ENCODE peak calls at places on chromosomes 6 and 20, in nine cellular contexts. H, P, Q, S, I, F, Z, K and B are unnamed samples. For H3K4me1, the result is how much of the 10 kb centered on the place peaks cover.

GRCh38 chr6:53771780-53772624 is 22.8 kb upstream of the LRRC1 start:
- DNase-seq in H (peak), P (no peak), Q (no peak), S (no peak), I (no peak), F (peak), Z (no peak), K (no peak), B (no peak)

GRCh38 chr6:148530976-148531375 is 188.3 kb downstream of the SASH1 start:
- DNase-seq in H (no peak), P (no peak), Q (no peak), S (no peak), I (no peak), F (peak), Z (no peak), K (no peak), B (no peak)

GRCh38 chr6:52517502-52518278 is 59.2 kb downstream of the TRAM2 start:
- DNase-seq in H (peak), P (peak), Q (no peak), S (no peak), I (peak), F (peak), Z (peak), K (no peak), B (no peak)

GRCh38 chr20:52268184-52268583 is 76.6 kb upstream of the ZFP64 start:
- DNase-seq in H (no peak), P (no peak), Q (no peak), S (no peak), I (peak), F (peak), Z (no peak), K (no peak), B (no peak)

GRCh38 chr20:59633646-59634045 is 29.3 kb downstream of the PHACTR3 start:
- DNase-seq in H (no peak), P (no peak), Q (no peak), S (no peak), I (no peak), F (no peak), Z (no peak), K (no peak), B (no peak)

GRCh38 chr20:50285376-50286173 is 94.9 kb downstream of the CEBPB start:
- DNase-seq in H (no peak), P (peak), Q (no peak), S (no peak), I (peak), F (peak), Z (no peak), K (no peak), B (no peak)

GRCh38 chr20:20443509-20443908 is 75.6 kb downstream of the INSM1 start:
- DNase-seq in H (no peak), P (no peak), Q (no peak), S (no peak), I (no peak), F (no peak), Z (no peak), K (no peak), B (no peak)

GRCh38 chr6:14467591-14467990 is 350.0 kb downstream of the CD83 start:
- DNase-seq in H (no peak), P (no peak), Q (no peak), S (no peak), I (no peak), F (peak), Z (no peak), K (no peak), B (no peak)

GRCh38 chr20:57282691-57283361 is 16.4 kb upstream of the BMP7 start:
- DNase-seq in H (no peak), P (no peak), Q (no peak), S (no peak), I (no peak), F (no peak), Z (no peak), K (no peak), B (no peak)

GRCh38 chr20:48459729-48460395 is 367.9 kb downstream of the PREX1 start:
- DNase-seq in H (no peak), P (no peak), Q (no peak), S (no peak), I (no peak), F (no peak), Z (no peak), K (no peak), B (no peak)

GRCh38 chr6:165010556-165011535 is 298.6 kb downstream of the C6orf118 start:
- DNase-seq in H (no peak), P (no peak), Q (no peak), S (no peak), I (peak), F (peak), Z (no peak), K (no peak), B (no peak)

GRCh38 chr6:134491473-134491872 is 173.6 kb upstream of the SGK1 start:
- DNase-seq in H (peak), P (no peak), Q (no peak), S (no peak), I (peak), F (no peak), Z (peak), K (no peak), B (no peak)

GRCh38 chr6:134493789-134494188 is 175.9 kb upstream of the SGK1 start:
- DNase-seq in H (no peak), P (no peak), Q (no peak), S (no peak), I (no peak), F (no peak), Z (no peak), K (no peak), B (no peak)

GRCh38 chr6:134495203-134495892 is 177.4 kb upstream of the SGK1 start:
- DNase-seq in H (no peak), P (no peak), Q (no peak), S (no peak), I (no peak), F (no peak), Z (no peak), K (no peak), B (no peak)

DNA sequence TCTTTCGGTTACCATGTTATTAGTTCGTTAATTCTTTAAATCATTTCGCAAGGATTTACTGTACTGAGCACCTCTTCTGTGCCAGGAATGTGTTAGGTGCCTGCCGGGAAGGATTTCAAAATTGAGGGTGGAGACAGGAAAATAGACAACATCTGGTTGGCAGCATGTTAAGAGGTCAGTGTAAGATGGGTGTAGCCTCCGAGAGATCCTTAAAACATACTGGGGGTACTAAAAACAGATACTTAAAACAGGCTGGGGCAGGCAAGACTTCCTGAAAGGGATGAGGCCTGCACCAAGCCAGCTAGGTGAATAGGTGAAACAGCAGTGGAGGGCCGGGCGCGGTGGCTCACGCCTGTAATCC is 178.0 kb upstream of the SGK1 start:
- DNase-seq in H (peak), P (no peak), Q (no peak), S (no peak), I (peak), F (no peak), Z (no peak), K (no peak), B (no peak)
- H3K4me1 ChIP-seq in H (under half), P (under half), Q (under half), S (under half), I (under half), F (under half), Z (under half), K (under half), B (under half)

GRCh38 chr6:105824732-105825131 is 261.4 kb upstream of the PRDM1 start:
- DNase-seq in H (peak), P (no peak), Q (no peak), S (no peak), I (no peak), F (peak), Z (no peak), K (no peak), B (no peak)
- H3K4me3 ChIP-seq in H (no peak), P (no peak), Q (no peak), S (no peak), I (no peak), F (no peak), Z (no peak), K (no peak), B (no peak)

DNA sequence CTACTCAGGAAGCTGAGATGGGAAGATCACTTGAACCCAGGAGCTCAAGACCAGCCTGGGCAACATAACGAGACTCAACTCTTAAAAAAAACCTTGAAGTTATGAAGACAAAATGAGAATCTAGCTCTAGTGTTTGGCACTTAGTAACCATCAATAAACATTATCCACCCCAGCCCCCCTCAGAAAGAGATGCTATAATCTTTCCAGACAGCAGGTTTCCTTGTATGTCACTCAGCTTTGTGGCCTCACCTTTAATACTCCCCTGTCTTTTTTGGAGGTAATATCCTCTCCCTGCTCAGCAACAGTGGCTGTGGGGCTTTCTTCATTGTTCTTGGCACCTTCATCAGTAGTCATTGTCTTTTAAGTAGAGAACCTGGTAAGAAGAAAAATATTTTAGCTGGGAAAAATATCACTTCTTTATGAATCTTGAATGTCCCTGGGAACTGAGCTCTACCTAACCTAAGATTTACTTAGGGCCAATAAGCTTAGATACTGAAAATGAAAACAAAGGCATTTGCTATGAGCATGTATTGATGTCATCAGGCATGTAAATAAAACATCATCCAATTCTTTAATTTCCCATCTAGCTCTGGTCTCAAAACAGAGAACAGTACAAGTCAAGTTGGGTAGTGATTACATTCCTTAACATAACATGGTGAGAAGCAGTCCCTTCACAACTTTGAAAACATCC is 46.1 kb downstream of the FKBP5 start:
- DNase-seq in H (no peak), P (no peak), Q (no peak), S (no peak), I (peak), F (no peak), Z (no peak), K (no peak), B (no peak)
- H3K4me1 ChIP-seq in H (under half), P (under half), Q (under half), S (under half), I (under half), F (under half), Z (under half), K (under half), B (under half)

GRCh38 chr6:161436106-161436876 is 162.4 kb upstream of the AGPAT4 start:
- DNase-seq in H (peak), P (no peak), Q (no peak), S (no peak), I (no peak), F (no peak), Z (no peak), K (no peak), B (no peak)

GRCh38 chr6:161434921-161435411 is 161.1 kb upstream of the AGPAT4 start:
- DNase-seq in H (peak), P (peak), Q (no peak), S (no peak), I (peak), F (peak), Z (peak), K (no peak), B (no peak)

GRCh38 chr6:161434331-161434730 is 160.5 kb upstream of the AGPAT4 start:
- DNase-seq in H (peak), P (no peak), Q (no peak), S (no peak), I (peak), F (peak), Z (no peak), K (no peak), B (no peak)

GRCh38 chr6:161437851-161438250 is 164.0 kb upstream of the AGPAT4 start:
- DNase-seq in H (no peak), P (no peak), Q (no peak), S (no peak), I (no peak), F (peak), Z (no peak), K (no peak), B (no peak)

GRCh38 chr6:161435426-161436065 is 161.7 kb upstream of the AGPAT4 start:
- DNase-seq in H (no peak), P (peak), Q (no peak), S (no peak), I (peak), F (peak), Z (no peak), K (no peak), B (no peak)
- H3K4me3 ChIP-seq in H (no peak), P (no peak), Q (no peak), S (no peak), I (no peak), F (peak), Z (peak), K (no peak), B (no peak)

GRCh38 chr20:62367136-62367482 is at the start of gene LAMA5:
- DNase-seq in H (no peak), P (peak), Q (no peak), S (peak), I (peak), F (peak), Z (peak), K (peak), B (peak)

GRCh38 chr20:62368629-62369507 is 1.8 kb upstream of the LAMA5 start:
- DNase-seq in H (peak), P (peak), Q (no peak), S (no peak), I (peak), F (peak), Z (peak), K (no peak), B (no peak)

GRCh38 chr20:62368303-62368628 is 1.2 kb upstream of the LAMA5 start:
- DNase-seq in H (no peak), P (no peak), Q (no peak), S (no peak), I (no peak), F (no peak), Z (no peak), K (no peak), B (no peak)

GRCh38 chr20:62366370-62367135 is 559 bp downstream of the LAMA5 start:
- DNase-seq in H (no peak), P (peak), Q (no peak), S (peak), I (no peak), F (no peak), Z (peak), K (peak), B (peak)

GRCh38 chr20:62367483-62368302 is 581 bp upstream of the LAMA5 start:
- DNase-seq in H (no peak), P (no peak), Q (no peak), S (no peak), I (peak), F (no peak), Z (peak), K (no peak), B (peak)
- H3K4me1 ChIP-seq in H (half or more), P (half or more), Q (under half), S (half or more), I (half or more), F (under half), Z (half or more), K (half or more), B (under half)

DNA sequence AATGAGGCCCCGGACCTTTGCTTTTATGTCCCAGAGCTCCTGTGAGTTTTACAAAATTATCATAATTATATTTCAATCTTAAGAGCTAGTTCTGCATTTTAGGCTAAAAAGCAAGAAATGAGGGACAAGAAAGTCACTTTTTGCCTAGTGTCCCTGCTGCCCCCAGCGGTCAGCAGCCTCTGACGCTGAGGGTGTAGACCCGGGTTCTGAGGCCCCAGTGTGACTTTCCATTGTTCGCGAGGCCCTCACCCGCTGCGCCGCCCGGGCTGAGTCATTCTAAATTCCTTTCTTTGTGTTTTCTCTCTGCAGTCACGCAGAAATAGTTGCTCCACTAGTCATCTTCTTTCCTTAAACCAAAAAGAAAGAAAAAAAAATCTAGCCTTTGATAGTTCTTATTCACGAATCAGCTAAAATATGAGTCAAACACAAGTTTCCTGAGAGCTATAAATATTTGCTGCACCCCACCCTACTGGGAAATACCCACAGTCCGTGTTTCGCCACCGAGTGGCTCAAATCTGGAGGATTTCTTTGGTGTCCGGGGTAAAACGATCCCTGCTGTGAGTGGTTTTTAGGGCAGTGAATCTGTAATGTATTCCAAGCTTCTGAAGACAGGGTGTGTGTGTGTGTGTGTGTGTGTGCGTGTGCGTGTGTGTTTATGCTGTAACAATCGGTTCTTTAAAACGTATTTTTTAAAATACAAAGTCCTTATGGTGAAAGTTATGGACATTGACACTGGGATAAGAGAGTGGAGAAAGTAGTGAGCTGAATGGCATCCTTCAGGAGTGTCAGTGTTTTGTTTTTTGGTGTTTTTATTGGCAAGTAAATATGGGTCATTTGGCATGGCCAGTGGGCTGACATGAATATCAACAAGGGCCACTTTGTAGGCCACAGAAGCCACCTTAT is 59.7 kb upstream of the EEF1A1 start:
- DNase-seq in H (peak), P (peak), Q (peak), S (peak), I (peak), F (peak), Z (peak), K (peak), B (no peak)
- H3K4me3 ChIP-seq in H (peak), P (peak), Q (no peak), S (peak), I (no peak), F (peak), Z (peak), K (peak), B (no peak)

GRCh38 chr6:106525111-106525884 is 104.0 kb downstream of the RTN4IP1 start:
- DNase-seq in H (peak), P (no peak), Q (no peak), S (no peak), I (no peak), F (no peak), Z (no peak), K (no peak), B (peak)
- H3K4me1 ChIP-seq in H (under half), P (under half), Q (under half), S (under half), I (under half), F (under half), Z (under half), K (under half), B (half or more)

DNA sequence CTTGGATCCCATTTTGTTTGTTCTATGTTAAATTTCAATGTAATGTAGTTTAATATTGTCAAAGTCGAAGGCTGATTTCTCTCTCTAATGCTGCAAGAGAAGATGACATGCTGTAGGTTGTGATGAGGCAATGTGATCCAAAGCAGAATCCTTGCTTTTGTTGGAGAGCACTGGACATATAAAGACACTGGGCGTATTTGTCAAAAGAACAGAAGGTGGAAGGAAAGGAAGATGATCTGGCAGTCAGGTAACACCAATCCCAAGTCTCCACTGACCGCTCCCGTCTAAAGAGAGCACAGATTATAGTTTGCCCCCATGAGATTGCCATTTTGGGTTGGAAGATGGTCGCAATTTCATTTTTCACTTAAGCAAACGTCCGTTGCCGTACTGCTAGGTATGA is 935 bp upstream of the RFX6 start:
- DNase-seq in H (no peak), P (no peak), Q (no peak), S (no peak), I (no peak), F (peak), Z (no peak), K (no peak), B (no peak)
- H3K4me3 ChIP-seq in H (no peak), P (no peak), Q (no peak), S (no peak), I (no peak), F (no peak), Z (no peak), K (no peak), B (no peak)

DNA sequence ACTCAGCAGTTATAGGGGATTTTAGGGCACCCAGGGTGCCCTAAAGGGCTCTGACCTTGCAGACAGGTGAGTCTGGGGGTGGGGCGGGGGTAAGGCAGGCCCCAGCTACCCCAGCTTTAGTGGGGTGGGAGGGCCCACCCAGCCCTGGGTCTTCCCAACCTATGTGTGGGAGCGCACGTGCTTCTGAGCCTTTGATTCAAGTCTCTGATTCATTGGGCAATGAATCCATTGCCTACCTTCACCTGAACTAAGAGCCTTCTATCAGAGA is 935 bp downstream of the SERPINB1 start:
- DNase-seq in H (no peak), P (no peak), Q (no peak), S (no peak), I (no peak), F (no peak), Z (no peak), K (no peak), B (no peak)
- H3K4me1 ChIP-seq in H (under half), P (under half), Q (under half), S (under half), I (under half), F (under half), Z (under half), K (half or more), B (under half)